ENCODE peak calls at places on chromosomes 5 and 9, in eight cellular contexts. S is RKO, W is GM19239, V is AG10803, C is cardiac fibroblast, O is NCI-H1436 treated with DMSO at 0.1 percent for 48 hours, J is stomach, K is hippocampal formation. D is an unnamed sample.

GRCh38 chr9:127979333-127980055 is 1.3 kb downstream of the EEIG1 start:
- DNase-seq in S (peak), W (peak), V (peak), C (peak), O (no peak), J (peak), K (peak), D (no peak)

GRCh38 chr5:14588145-14588544 is 6.6 kb downstream of the OTULINL start:
- DNase-seq in S (no peak), W (no peak), V (no peak), C (no peak), O (no peak), J (no peak), K (no peak), D (no peak)

GRCh38 chr5:140833993-140834392 is at the start of gene PCDHA7:
- DNase-seq in S (no peak), W (no peak), V (peak), C (peak), O (no peak), J (no peak), K (no peak), D (no peak)

GRCh38 chr5:167906209-167906853 is 385.1 kb upstream of the WWC1 start:
- DNase-seq in S (no peak), W (no peak), V (no peak), C (no peak), O (no peak), J (no peak), K (no peak), D (no peak)

GRCh38 chr5:19179561-19179960 is 808.4 kb downstream of the CDH18 start:
- DNase-seq in S (peak), W (no peak), V (no peak), C (no peak), O (no peak), J (no peak), K (no peak), D (no peak)

GRCh38 chr5:177458912-177459350 is 12.3 kb downstream of the PRR7 start:
- DNase-seq in S (peak), W (no peak), V (no peak), C (peak), O (no peak), J (no peak), K (no peak), D (no peak)

GRCh38 chr9:136584401-136585328 is 38.8 kb upstream of the NOTCH1 start:
- DNase-seq in S (no peak), W (no peak), V (peak), C (no peak), O (no peak), J (peak), K (no peak), D (no peak)

GRCh38 chr5:132257131-132258101 is at the start of gene PDLIM4:
- DNase-seq in S (no peak), W (no peak), V (no peak), C (peak), O (no peak), J (no peak), K (no peak), D (no peak)

GRCh38 chr9:76810377-76810957 is 46.2 kb downstream of the PCA3 start:
- DNase-seq in S (peak), W (no peak), V (peak), C (peak), O (no peak), J (no peak), K (peak), D (peak)

GRCh38 chr9:100718717-100719116 is 140.8 kb downstream of the CAVIN4 start:
- DNase-seq in S (no peak), W (no peak), V (no peak), C (no peak), O (no peak), J (no peak), K (no peak), D (no peak)